ENCODE peak calls at places on chromosomes 5 and 9, in seven cellular contexts. One of them, this sample, is unnamed. For H3K4me1, the result is how much of the 10 kb centered on the place peaks cover.

GRCh38 chr9:36245906-36246305 is 12.3 kb downstream of the GNE start:
- DNase-seq in right cardiac atrium: no peak
- DNase-seq in trophoblast cell: no peak
- DNase-seq in tibial artery: no peak
- DNase-seq in lower lobe of right lung: no peak
- DNase-seq in CD4-positive, alpha-beta memory T cell: no peak
- DNase-seq in left ventricle myocardium inferior: no peak
- DNase-seq in this sample: no peak

GRCh38 chr9:15276328-15276969 is 30.6 kb downstream of the TTC39B start:
- DNase-seq in trophoblast cell: no peak
- DNase-seq in CD4-positive, alpha-beta memory T cell: no peak
- DNase-seq in lower lobe of right lung: no peak
- DNase-seq in left ventricle myocardium inferior: no peak
- DNase-seq in right cardiac atrium: no peak
- DNase-seq in tibial artery: no peak
- DNase-seq in this sample: no peak

GRCh38 chr9:969310-969692 is 7.2 kb upstream of the DMRT3 start:
- DNase-seq in lower lobe of right lung: no peak
- DNase-seq in left ventricle myocardium inferior: no peak
- DNase-seq in trophoblast cell: peak
- DNase-seq in CD4-positive, alpha-beta memory T cell: no peak
- DNase-seq in tibial artery: no peak
- DNase-seq in right cardiac atrium: no peak
- DNase-seq in this sample: no peak

GRCh38 chr5:54563083-54563761 is 45.7 kb downstream of the SNX18 start:
- DNase-seq in CD4-positive, alpha-beta memory T cell: no peak
- DNase-seq in tibial artery: no peak
- DNase-seq in left ventricle myocardium inferior: no peak
- DNase-seq in trophoblast cell: peak
- DNase-seq in lower lobe of right lung: no peak
- DNase-seq in right cardiac atrium: no peak
- DNase-seq in this sample: no peak

GRCh38 chr9:125889524-125890473 is 142.6 kb downstream of the PBX3 start:
- DNase-seq in CD4-positive, alpha-beta memory T cell: peak
- DNase-seq in trophoblast cell: peak
- DNase-seq in right cardiac atrium: peak
- DNase-seq in lower lobe of right lung: peak
- DNase-seq in tibial artery: peak
- DNase-seq in left ventricle myocardium inferior: peak
- DNase-seq in this sample: no peak

GRCh38 chr5:2751592-2752021 is at the start of gene IRX2:
- DNase-seq in right cardiac atrium: peak
- DNase-seq in CD4-positive, alpha-beta memory T cell: no peak
- DNase-seq in lower lobe of right lung: peak
- DNase-seq in trophoblast cell: peak
- DNase-seq in left ventricle myocardium inferior: peak
- DNase-seq in tibial artery: no peak
- DNase-seq in this sample: no peak

GRCh38 chr9:5518937-5519319 is 8.6 kb downstream of the PDCD1LG2 start:
- DNase-seq in tibial artery: no peak
- DNase-seq in right cardiac atrium: no peak
- DNase-seq in left ventricle myocardium inferior: no peak
- DNase-seq in trophoblast cell: no peak
- DNase-seq in lower lobe of right lung: no peak
- DNase-seq in CD4-positive, alpha-beta memory T cell: no peak
- DNase-seq in this sample: no peak

GRCh38 chr5:107889387-107889786 is 218.7 kb upstream of the EFNA5 start:
- DNase-seq in right cardiac atrium: no peak
- DNase-seq in left ventricle myocardium inferior: no peak
- DNase-seq in lower lobe of right lung: no peak
- DNase-seq in tibial artery: no peak
- DNase-seq in CD4-positive, alpha-beta memory T cell: no peak
- DNase-seq in trophoblast cell: peak
- DNase-seq in this sample: no peak

GRCh38 chr5:1522601-1523479 is 920 bp downstream of the LPCAT1 start:
- DNase-seq in right cardiac atrium: peak
- DNase-seq in left ventricle myocardium inferior: no peak
- DNase-seq in CD4-positive, alpha-beta memory T cell: no peak
- DNase-seq in lower lobe of right lung: peak
- DNase-seq in trophoblast cell: peak
- DNase-seq in tibial artery: peak
- DNase-seq in this sample: peak

GRCh38 chr9:23587433-23587832 is 238.6 kb downstream of the ELAVL2 start:
- DNase-seq in right cardiac atrium: peak
- DNase-seq in trophoblast cell: no peak
- DNase-seq in tibial artery: peak
- DNase-seq in lower lobe of right lung: peak
- DNase-seq in left ventricle myocardium inferior: peak
- DNase-seq in CD4-positive, alpha-beta memory T cell: no peak
- DNase-seq in this sample: peak

GRCh38 chr5:7320641-7321170 is 75.2 kb upstream of the ADCY2 start:
- DNase-seq in left ventricle myocardium inferior: no peak
- DNase-seq in CD4-positive, alpha-beta memory T cell: no peak
- DNase-seq in trophoblast cell: no peak
- DNase-seq in right cardiac atrium: no peak
- DNase-seq in lower lobe of right lung: no peak
- DNase-seq in tibial artery: no peak
- DNase-seq in this sample: no peak

GRCh38 chr9:6525326-6526040 is 112.5 kb downstream of the UHRF2 start:
- DNase-seq in CD4-positive, alpha-beta memory T cell: no peak
- DNase-seq in lower lobe of right lung: no peak
- DNase-seq in tibial artery: no peak
- DNase-seq in left ventricle myocardium inferior: no peak
- DNase-seq in trophoblast cell: no peak
- DNase-seq in right cardiac atrium: no peak
- DNase-seq in this sample: no peak

GRCh38 chr9:110364451-110364850 is 26.8 kb upstream of the TXNDC8 start:
- DNase-seq in trophoblast cell: no peak
- DNase-seq in lower lobe of right lung: no peak
- DNase-seq in CD4-positive, alpha-beta memory T cell: no peak
- DNase-seq in left ventricle myocardium inferior: no peak
- DNase-seq in tibial artery: no peak
- DNase-seq in right cardiac atrium: no peak
- DNase-seq in this sample: no peak

GRCh38 chr9:110371411-110372013 is 33.8 kb upstream of the TXNDC8 start:
- DNase-seq in right cardiac atrium: no peak
- DNase-seq in CD4-positive, alpha-beta memory T cell: no peak
- DNase-seq in lower lobe of right lung: no peak
- DNase-seq in left ventricle myocardium inferior: no peak
- DNase-seq in trophoblast cell: no peak
- DNase-seq in tibial artery: no peak
- DNase-seq in this sample: no peak

GRCh38 chr9:110370316-110370715 is 32.7 kb upstream of the TXNDC8 start:
- DNase-seq in trophoblast cell: no peak
- DNase-seq in left ventricle myocardium inferior: no peak
- DNase-seq in CD4-positive, alpha-beta memory T cell: no peak
- DNase-seq in lower lobe of right lung: no peak
- DNase-seq in right cardiac atrium: no peak
- DNase-seq in tibial artery: no peak
- DNase-seq in this sample: no peak
- H3K4me3 ChIP-seq in trophoblast cell: no peak
- H3K4me3 ChIP-seq in left ventricle myocardium inferior: no peak
- H3K4me3 ChIP-seq in CD4-positive, alpha-beta memory T cell: no peak
- H3K4me3 ChIP-seq in lower lobe of right lung: no peak
- H3K4me3 ChIP-seq in right cardiac atrium: no peak
- H3K4me3 ChIP-seq in tibial artery: no peak
- H3K4me3 ChIP-seq in this sample: no peak

DNA sequence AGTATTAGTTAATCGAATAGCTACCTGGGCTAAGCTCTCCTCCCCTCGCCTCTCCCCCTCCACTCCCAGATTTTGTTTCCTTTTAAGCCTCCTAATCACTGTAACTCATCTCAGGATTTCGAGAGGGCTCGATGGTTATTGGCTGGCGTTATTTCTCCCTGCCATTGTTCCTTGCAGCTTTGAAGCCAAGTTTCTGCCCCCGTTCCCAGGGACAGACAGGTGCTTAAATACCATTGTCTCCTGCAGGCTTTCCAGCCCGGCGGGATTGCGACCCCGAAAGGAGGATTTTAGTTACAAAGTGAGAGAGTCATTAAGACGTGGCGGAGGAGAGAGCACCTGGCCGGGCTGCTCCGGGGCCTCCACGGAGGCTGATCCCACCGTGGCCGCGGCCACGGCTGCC is 46.2 kb downstream of the ASS1 start:
- DNase-seq in CD4-positive, alpha-beta memory T cell: no peak
- DNase-seq in trophoblast cell: no peak
- DNase-seq in right cardiac atrium: no peak
- DNase-seq in lower lobe of right lung: no peak
- DNase-seq in left ventricle myocardium inferior: no peak
- DNase-seq in tibial artery: no peak
- DNase-seq in this sample: no peak
- H3K4me1 ChIP-seq in CD4-positive, alpha-beta memory T cell: under half
- H3K4me1 ChIP-seq in trophoblast cell: under half
- H3K4me1 ChIP-seq in right cardiac atrium: under half
- H3K4me1 ChIP-seq in lower lobe of right lung: under half
- H3K4me1 ChIP-seq in left ventricle myocardium inferior: under half
- H3K4me1 ChIP-seq in tibial artery: under half
- H3K4me1 ChIP-seq in this sample: under half

GRCh38 chr5:98773464-98774191 is at the start of gene RGMB:
- DNase-seq in left ventricle myocardium inferior: peak
- DNase-seq in tibial artery: peak
- DNase-seq in trophoblast cell: peak
- DNase-seq in lower lobe of right lung: peak
- DNase-seq in CD4-positive, alpha-beta memory T cell: peak
- DNase-seq in right cardiac atrium: peak
- DNase-seq in this sample: peak

GRCh38 chr5:98777295-98777694 is 3.8 kb downstream of the RGMB start:
- DNase-seq in left ventricle myocardium inferior: no peak
- DNase-seq in right cardiac atrium: no peak
- DNase-seq in tibial artery: no peak
- DNase-seq in lower lobe of right lung: no peak
- DNase-seq in trophoblast cell: no peak
- DNase-seq in CD4-positive, alpha-beta memory T cell: no peak
- DNase-seq in this sample: no peak

GRCh38 chr5:98775246-98775961 is 1.9 kb downstream of the RGMB start:
- DNase-seq in tibial artery: no peak
- DNase-seq in trophoblast cell: no peak
- DNase-seq in left ventricle myocardium inferior: no peak
- DNase-seq in lower lobe of right lung: no peak
- DNase-seq in right cardiac atrium: no peak
- DNase-seq in CD4-positive, alpha-beta memory T cell: no peak
- DNase-seq in this sample: no peak

GRCh38 chr5:98774192-98775046 is 956 bp downstream of the RGMB start:
- DNase-seq in left ventricle myocardium inferior: peak
- DNase-seq in trophoblast cell: peak
- DNase-seq in right cardiac atrium: peak
- DNase-seq in lower lobe of right lung: peak
- DNase-seq in CD4-positive, alpha-beta memory T cell: peak
- DNase-seq in tibial artery: peak
- DNase-seq in this sample: peak

GRCh38 chr5:98775962-98776687 is 2.7 kb downstream of the RGMB start:
- DNase-seq in CD4-positive, alpha-beta memory T cell: no peak
- DNase-seq in right cardiac atrium: no peak
- DNase-seq in left ventricle myocardium inferior: no peak
- DNase-seq in tibial artery: no peak
- DNase-seq in lower lobe of right lung: no peak
- DNase-seq in trophoblast cell: peak
- DNase-seq in this sample: no peak
- H3K27ac ChIP-seq in CD4-positive, alpha-beta memory T cell: no peak
- H3K27ac ChIP-seq in right cardiac atrium: no peak
- H3K27ac ChIP-seq in left ventricle myocardium inferior: no peak
- H3K27ac ChIP-seq in tibial artery: no peak
- H3K27ac ChIP-seq in lower lobe of right lung: no peak
- H3K27ac ChIP-seq in trophoblast cell: no peak
- H3K27ac ChIP-seq in this sample: no peak

GRCh38 chr9:133459476-133460404 is at the start of gene CACFD1:
- DNase-seq in CD4-positive, alpha-beta memory T cell: peak
- DNase-seq in tibial artery: peak
- DNase-seq in left ventricle myocardium inferior: peak
- DNase-seq in trophoblast cell: peak
- DNase-seq in right cardiac atrium: peak
- DNase-seq in lower lobe of right lung: peak
- DNase-seq in this sample: peak

GRCh38 chr9:133457748-133458147 is 2.0 kb upstream of the CACFD1 start:
- DNase-seq in CD4-positive, alpha-beta memory T cell: no peak
- DNase-seq in tibial artery: no peak
- DNase-seq in lower lobe of right lung: no peak
- DNase-seq in trophoblast cell: no peak
- DNase-seq in right cardiac atrium: no peak
- DNase-seq in left ventricle myocardium inferior: no peak
- DNase-seq in this sample: no peak

GRCh38 chr9:133457233-133457632 is 2.5 kb upstream of the CACFD1 start:
- DNase-seq in tibial artery: no peak
- DNase-seq in CD4-positive, alpha-beta memory T cell: no peak
- DNase-seq in trophoblast cell: no peak
- DNase-seq in right cardiac atrium: no peak
- DNase-seq in left ventricle myocardium inferior: no peak
- DNase-seq in lower lobe of right lung: no peak
- DNase-seq in this sample: no peak

GRCh38 chr9:133460405-133461175 is 812 bp downstream of the CACFD1 start:
- DNase-seq in right cardiac atrium: no peak
- DNase-seq in trophoblast cell: peak
- DNase-seq in CD4-positive, alpha-beta memory T cell: no peak
- DNase-seq in tibial artery: peak
- DNase-seq in left ventricle myocardium inferior: no peak
- DNase-seq in lower lobe of right lung: peak
- DNase-seq in this sample: peak

GRCh38 chr9:133458643-133459312 is 1.0 kb upstream of the CACFD1 start:
- DNase-seq in right cardiac atrium: no peak
- DNase-seq in left ventricle myocardium inferior: no peak
- DNase-seq in tibial artery: no peak
- DNase-seq in CD4-positive, alpha-beta memory T cell: no peak
- DNase-seq in lower lobe of right lung: no peak
- DNase-seq in trophoblast cell: no peak
- DNase-seq in this sample: no peak
- H3K4me3 ChIP-seq in right cardiac atrium: peak
- H3K4me3 ChIP-seq in left ventricle myocardium inferior: peak
- H3K4me3 ChIP-seq in tibial artery: peak
- H3K4me3 ChIP-seq in CD4-positive, alpha-beta memory T cell: peak
- H3K4me3 ChIP-seq in lower lobe of right lung: peak
- H3K4me3 ChIP-seq in trophoblast cell: peak
- H3K4me3 ChIP-seq in this sample: no peak

DNA sequence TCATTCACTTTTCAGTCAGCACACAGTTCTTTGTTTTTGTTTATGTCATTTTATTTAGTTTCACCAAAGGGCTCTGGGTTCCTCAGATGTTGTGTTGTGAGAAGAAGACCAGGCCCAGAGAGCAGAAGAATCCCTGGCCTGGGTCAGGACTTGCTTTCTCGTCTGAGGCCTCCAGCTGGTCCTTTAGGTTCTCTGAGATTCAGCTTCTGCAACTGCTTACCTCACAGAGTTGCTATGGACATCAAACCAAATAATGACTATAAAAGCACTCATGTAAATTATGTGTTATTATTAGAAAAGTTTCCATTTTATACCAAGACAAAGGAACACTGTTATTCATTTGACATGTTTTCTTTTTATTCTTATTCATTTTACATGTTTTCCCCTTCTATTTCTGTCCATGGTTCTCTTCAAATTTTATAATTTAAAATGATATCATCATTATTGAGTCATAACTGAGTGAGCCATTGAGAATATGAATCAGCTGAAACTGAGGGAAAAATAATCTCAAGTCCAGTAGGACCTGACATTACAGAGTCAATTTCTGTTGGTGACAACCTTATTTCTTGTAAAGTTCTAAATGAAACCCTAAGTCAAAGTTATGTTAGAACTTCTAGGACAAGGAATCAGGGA is 44.0 kb upstream of the GLRX start:
- DNase-seq in tibial artery: no peak
- DNase-seq in trophoblast cell: no peak
- DNase-seq in right cardiac atrium: no peak
- DNase-seq in left ventricle myocardium inferior: no peak
- DNase-seq in lower lobe of right lung: no peak
- DNase-seq in CD4-positive, alpha-beta memory T cell: no peak
- DNase-seq in this sample: no peak
- H3K4me1 ChIP-seq in tibial artery: under half
- H3K4me1 ChIP-seq in trophoblast cell: under half
- H3K4me1 ChIP-seq in right cardiac atrium: under half
- H3K4me1 ChIP-seq in left ventricle myocardium inferior: under half
- H3K4me1 ChIP-seq in lower lobe of right lung: under half
- H3K4me1 ChIP-seq in CD4-positive, alpha-beta memory T cell: under half
- H3K4me1 ChIP-seq in this sample: under half

This sample was measured in aorta.